ENCODE peak calls at places on chromosomes 11 and 22, in five cellular contexts. U is fibroblast of the aortic adventitia, M is uterus, E is cardiac fibroblast, W is dorsolateral prefrontal cortex. A is an unnamed sample.

GRCh38 chr11:35675901-35676610 is 13.5 kb downstream of the TRIM44 start:
- DNase-seq in U (no peak), M (no peak), E (peak; percentile 22), W (no peak), A (no peak)

GRCh38 chr11:3840289-3840869 is 380 bp downstream of the RHOG start:
- DNase-seq in U (no peak), M (no peak), E (no peak), W (no peak), A (no peak)

GRCh38 chr11:106161775-106162174 is 84.3 kb downstream of the AASDHPPT start:
- DNase-seq in U (no peak), M (no peak), E (no peak), W (no peak), A (no peak)

GRCh38 chr11:1862588-1863351 is 9.9 kb downstream of the LSP1 start:
- DNase-seq in U (no peak), M (peak; percentile 46), E (peak; percentile 65), W (no peak), A (no peak)

GRCh38 chr11:31509017-31509411 is 408 bp downstream of the IMMP1L start:
- DNase-seq in U (no peak), M (no peak), E (no peak), W (no peak), A (no peak)

GRCh38 chr22:31230871-31231621 is 18.9 kb downstream of the LIMK2 start:
- DNase-seq in U (peak; percentile 79), M (peak; percentile 44), E (peak; percentile 75), W (peak; percentile 54), A (no peak)

GRCh38 chr11:12444601-12445000 is 67.2 kb downstream of the PARVA start:
- DNase-seq in U (no peak), M (no peak), E (no peak), W (no peak), A (no peak)

GRCh38 chr11:36500315-36500721 is 9.8 kb downstream of the TRAF6 start:
- DNase-seq in U (peak; percentile 89), M (no peak), E (peak; percentile 96), W (no peak), A (no peak)

GRCh38 chr11:13110929-13111812 is 102.1 kb downstream of the RASSF10 start:
- DNase-seq in U (peak; percentile 87), M (no peak), E (peak; percentile 25), W (no peak), A (no peak)

GRCh38 chr22:28741200-28741757 is 341 bp downstream of the CHEK2 start:
- DNase-seq in U (no peak), M (no peak), E (no peak), W (no peak), A (no peak)

GRCh38 chr11:113184498-113184897 is 129.9 kb upstream of the TTC12 start:
- DNase-seq in U (peak; percentile 83), M (peak; percentile 57), E (peak; percentile 95), W (no peak), A (no peak)

GRCh38 chr11:3154001-3154599 is 11.0 kb downstream of the OSBPL5 start:
- DNase-seq in U (no peak), M (no peak), E (no peak), W (no peak), A (peak; percentile 50)

GRCh38 chr22:48333816-48334735 is 1493.6 kb downstream of the BRD1 start:
- DNase-seq in U (no peak), M (no peak), E (no peak), W (no peak), A (no peak)

GRCh38 chr22:18000441-18001039 is 23.8 kb downstream of the MICAL3 start:
- DNase-seq in U (peak; percentile 30), M (no peak), E (peak; percentile 33), W (no peak), A (peak; percentile 79)

GRCh38 chr11:74278103-74278502 is 33.3 kb downstream of the P4HA3 start:
- DNase-seq in U (no peak), M (no peak), E (no peak), W (no peak), A (no peak)

GRCh38 chr11:132050081-132050480 is 679.7 kb downstream of the NTM start:
- DNase-seq in U (no peak), M (no peak), E (no peak), W (no peak), A (no peak)

GRCh38 chr11:132052904-132053303 is 682.5 kb downstream of the NTM start:
- DNase-seq in U (no peak), M (no peak), E (no peak), W (no peak), A (no peak)

GRCh38 chr11:132051704-132052103 is 681.3 kb downstream of the NTM start:
- DNase-seq in U (peak; percentile 38), M (no peak), E (no peak), W (no peak), A (no peak)

GRCh38 chr11:132049205-132049604 is 678.8 kb downstream of the NTM start:
- DNase-seq in U (no peak), M (no peak), E (no peak), W (no peak), A (no peak)

DNA sequence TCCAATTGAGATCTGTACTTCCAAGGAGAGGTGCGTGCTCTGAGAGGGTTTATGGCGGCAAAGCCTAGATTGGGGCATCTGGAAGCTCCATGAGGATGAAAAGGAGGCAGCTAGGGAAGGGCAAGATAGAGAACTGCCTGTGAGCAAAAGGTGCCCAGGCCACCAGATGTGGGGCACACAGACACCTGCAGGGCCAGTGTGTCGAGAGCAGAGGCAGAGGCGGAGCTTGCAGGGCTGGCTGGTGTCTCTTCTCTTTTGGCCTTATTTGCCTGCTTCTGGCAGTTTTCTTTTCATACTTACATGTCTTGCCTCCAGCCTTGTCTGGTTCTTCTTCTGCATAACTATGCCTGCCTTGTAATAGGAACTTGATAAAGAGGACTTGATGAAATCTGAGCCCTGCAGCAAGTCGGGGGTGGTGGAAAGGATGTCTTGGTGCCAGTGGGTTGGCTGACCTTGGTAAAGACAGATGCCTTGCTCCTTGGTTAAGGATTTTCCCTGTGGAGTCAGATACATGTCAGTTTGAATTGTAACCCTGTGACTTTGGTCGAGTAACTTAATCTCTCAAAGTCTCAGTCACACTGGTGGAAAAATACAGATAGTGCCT is 680.3 kb downstream of the NTM start:
- DNase-seq in U (no peak), M (no peak), E (no peak), W (no peak), A (no peak)
- TF ChIP-seq CTCF in U (no peak), M (no peak), E (no peak), W (no peak), A (no peak)

GRCh38 chr11:10731064-10731680 is 19.9 kb upstream of the CTR9 start:
- DNase-seq in U (no peak), M (no peak), E (no peak), W (no peak), A (no peak)

GRCh38 chr11:10730151-10730550 is 20.9 kb upstream of the CTR9 start:
- DNase-seq in U (no peak), M (no peak), E (peak; percentile 28), W (no peak), A (no peak)

GRCh38 chr11:10735532-10736465 is 15.2 kb upstream of the CTR9 start:
- DNase-seq in U (peak; percentile 98), M (peak; percentile 96), E (peak; percentile 98), W (peak; percentile 93), A (peak; percentile 82)
- H3K4me3 ChIP-seq in U (peak overlapping the region; percentile 45), M (no peak overlapping the region), E (peak overlapping the region; percentile 15), W (peak overlapping the region; percentile 16), A (peak overlapping the region; percentile 2)

DNA sequence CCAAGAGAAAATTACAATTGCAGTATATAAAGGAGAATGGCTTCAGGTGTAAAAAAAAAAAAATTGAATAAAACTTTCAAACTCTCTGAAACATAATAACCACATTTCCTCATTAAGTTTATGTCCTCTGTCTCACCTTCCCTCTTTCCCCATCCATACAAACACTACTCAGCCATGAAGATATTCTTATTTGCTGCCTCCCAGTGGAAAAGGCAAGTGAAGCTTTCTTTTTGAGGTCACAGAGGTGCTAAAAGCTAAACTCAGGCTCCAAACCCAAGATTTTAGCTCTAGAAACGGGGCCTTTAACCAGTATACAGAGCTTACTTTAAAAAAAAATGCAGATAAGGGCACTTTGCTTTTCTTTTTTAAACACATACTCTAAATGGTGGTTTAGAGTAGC is 1568.5 kb downstream of the FAM181B start:
- DNase-seq in U (no peak), M (no peak), E (no peak), W (no peak), A (no peak)
- TF ChIP-seq CTCF in U (no peak), M (no peak), E (no peak), W (no peak), A (no peak)

GRCh38 chr11:47271328-47271727 is 1.4 kb downstream of the MADD start:
- DNase-seq in U (no peak), M (no peak), E (no peak), W (no peak), A (no peak)
- H3K4me3 ChIP-seq in U (peak overlapping the region; percentile 84), M (peak overlapping the region; percentile 74), E (peak overlapping the region; percentile 80), W (peak overlapping the region; percentile 75), A (peak overlapping the region; percentile 73)

GRCh38 chr11:128469220-128469619 is 118.1 kb downstream of the ETS1 start:
- DNase-seq in U (no peak), M (no peak), E (no peak), W (no peak), A (no peak)
- TF ChIP-seq CTCF in U (no peak), M (no peak), E (no peak), W (no peak), A (no peak)

DNA sequence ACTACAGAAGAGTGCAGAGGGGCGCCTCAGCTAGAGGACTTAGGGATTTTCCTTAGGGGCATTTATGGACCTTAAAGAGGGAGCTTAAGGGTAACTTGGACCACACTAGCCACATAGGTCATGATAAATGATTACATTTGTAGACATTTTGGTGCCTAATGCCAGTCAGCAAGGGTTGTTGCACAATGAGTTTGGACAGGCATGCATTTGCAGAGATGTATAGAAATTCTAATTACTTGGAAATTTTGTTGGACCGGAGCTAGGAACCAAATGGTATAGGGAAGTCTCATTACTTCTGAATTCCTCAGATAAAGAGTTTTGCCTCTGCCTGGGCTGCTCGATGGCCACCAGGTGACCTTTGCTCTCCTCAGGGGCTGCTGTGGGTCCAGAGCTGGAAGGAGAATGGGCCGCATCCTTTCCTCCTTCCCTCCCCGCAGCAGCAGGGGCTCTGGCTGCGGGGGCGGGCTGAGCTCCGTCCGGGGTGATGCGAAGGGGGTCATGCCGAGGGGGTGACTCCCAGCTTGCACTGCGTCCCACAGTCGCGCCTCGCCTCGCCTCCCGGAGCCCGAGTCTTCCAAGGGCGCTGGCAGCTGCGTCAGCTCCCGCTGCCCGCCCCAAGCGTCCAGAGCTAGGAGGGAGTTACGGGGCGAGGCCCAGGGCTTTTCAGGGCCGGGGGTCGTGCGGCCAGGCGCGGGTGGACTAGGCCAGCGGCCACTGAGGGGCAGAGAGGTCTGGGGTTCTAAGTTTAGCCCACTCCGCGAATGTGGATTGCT is 20.2 kb upstream of the MALAT1 start:
- DNase-seq in U (peak; percentile 70), M (peak; percentile 85), E (peak; percentile 68), W (peak; percentile 61), A (peak; percentile 78)
- H3K4me3 ChIP-seq in U (peak overlapping the region; percentile 52), M (peak overlapping the region; percentile 57), E (peak overlapping the region; percentile 37), W (peak overlapping the region; percentile 83), A (peak overlapping the region; percentile 90)

GRCh38 chr11:20403059-20403458 is 15.5 kb downstream of the PRMT3 start:
- DNase-seq in U (no peak), M (no peak), E (no peak), W (no peak), A (no peak)

GRCh38 chr11:20399498-20399897 is 12.0 kb downstream of the PRMT3 start:
- DNase-seq in U (no peak), M (no peak), E (no peak), W (no peak), A (no peak)

DNA sequence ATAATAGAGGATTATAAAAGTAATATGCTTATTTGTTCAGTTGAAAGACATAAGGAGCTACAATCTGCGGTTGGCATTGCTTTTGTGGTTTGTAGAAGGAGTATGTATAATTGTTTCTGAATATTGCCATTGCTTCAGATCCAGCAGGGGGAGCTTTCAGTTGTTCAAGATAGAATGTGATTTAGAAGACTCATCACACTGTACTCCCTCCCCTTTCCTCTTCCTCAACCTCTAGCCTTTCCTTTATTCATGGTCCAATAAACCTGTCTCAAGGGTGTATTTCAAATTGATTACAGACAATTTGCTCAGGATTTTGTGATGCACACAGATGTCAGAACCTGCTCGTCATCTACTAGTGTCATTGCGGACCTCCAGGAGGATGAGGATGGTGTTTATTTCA is 9.8 kb downstream of the PRMT3 start:
- DNase-seq in U (peak; percentile 62), M (no peak), E (peak; percentile 74), W (no peak), A (no peak)
- TF ChIP-seq CTCF in U (peak; percentile 64), M (peak; percentile 24), E (peak; percentile 64), W (peak; percentile 57), A (no peak)